ENCODE peak calls at places on chromosomes 12 and 14, in six cellular contexts. W is GM13977, J is foreskin fibroblast, G is natural killer cell, N is esophagus squamous epithelium, U is BJ. D is an unnamed sample.

GRCh38 chr12:4111010-4111409 is 162.6 kb upstream of the CCND2 start:
- DNase-seq in W (no peak), J (no peak), G (no peak), N (no peak), U (no peak), D (no peak)

GRCh38 chr12:67019070-67019469 is 250.1 kb upstream of the CAND1 start:
- DNase-seq in W (no peak), J (no peak), G (no peak), N (no peak), U (no peak), D (no peak)

GRCh38 chr14:100285021-100285912 is 21.0 kb downstream of the SLC25A29 start:
- DNase-seq in W (peak), J (peak), G (peak), N (no peak), U (no peak), D (peak)

GRCh38 chr12:132617822-132618682 is 524 bp upstream of the P2RX2 start:
- DNase-seq in W (no peak), J (peak), G (no peak), N (no peak), U (no peak), D (no peak)

GRCh38 chr12:90153827-90154226 is 445.2 kb upstream of the ATP2B1 start:
- DNase-seq in W (no peak), J (no peak), G (no peak), N (no peak), U (no peak), D (no peak)

GRCh38 chr14:67137744-67138371 is 51.4 kb upstream of the GARIN2 start:
- DNase-seq in W (peak), J (peak), G (no peak), N (no peak), U (no peak), D (peak)

GRCh38 chr14:59428581-59429012 is 36.6 kb downstream of the GPR135 start:
- DNase-seq in W (no peak), J (peak), G (no peak), N (no peak), U (no peak), D (no peak)

GRCh38 chr12:67804168-67804567 is 155.6 kb downstream of the DYRK2 start:
- DNase-seq in W (no peak), J (no peak), G (no peak), N (no peak), U (no peak), D (no peak)

GRCh38 chr14:22558221-22558913 is 30.7 kb downstream of the DAD1 start:
- DNase-seq in W (no peak), J (no peak), G (peak), N (no peak), U (no peak), D (no peak)

GRCh38 chr12:116719661-116720060 is 18.2 kb downstream of the SPRING1 start:
- DNase-seq in W (no peak), J (no peak), G (no peak), N (no peak), U (no peak), D (no peak)
- TF ChIP-seq CTCF in W (no peak), J (no peak), G (no peak), N (no peak), U (no peak), D (no peak)

GRCh38 chr12:96500686-96501085 is 11.3 kb downstream of the CFAP54 start:
- DNase-seq in W (no peak), J (peak), G (no peak), N (no peak), U (no peak), D (no peak)
- TF ChIP-seq CTCF in W (peak), J (peak), G (no peak), N (peak), U (peak), D (no peak)

GRCh38 chr14:24297190-24297964 is 2.2 kb downstream of the DHRS1 start:
- DNase-seq in W (no peak), J (peak), G (no peak), N (no peak), U (no peak), D (no peak)
- TF ChIP-seq CTCF in W (peak), J (peak), G (peak), N (peak), U (peak), D (no peak)

GRCh38 chr14:104967414-104968152 is 10.6 kb downstream of the AHNAK2 start:
- DNase-seq in W (no peak), J (peak), G (no peak), N (no peak), U (no peak), D (no peak)

GRCh38 chr14:104970231-104971068 is 7.7 kb downstream of the AHNAK2 start:
- DNase-seq in W (no peak), J (peak), G (no peak), N (peak), U (peak), D (no peak)

GRCh38 chr14:104969741-104970230 is 8.4 kb downstream of the AHNAK2 start:
- DNase-seq in W (no peak), J (no peak), G (no peak), N (no peak), U (no peak), D (no peak)

GRCh38 chr14:104968153-104968527 is 10.0 kb downstream of the AHNAK2 start:
- DNase-seq in W (no peak), J (peak), G (no peak), N (no peak), U (no peak), D (no peak)

DNA sequence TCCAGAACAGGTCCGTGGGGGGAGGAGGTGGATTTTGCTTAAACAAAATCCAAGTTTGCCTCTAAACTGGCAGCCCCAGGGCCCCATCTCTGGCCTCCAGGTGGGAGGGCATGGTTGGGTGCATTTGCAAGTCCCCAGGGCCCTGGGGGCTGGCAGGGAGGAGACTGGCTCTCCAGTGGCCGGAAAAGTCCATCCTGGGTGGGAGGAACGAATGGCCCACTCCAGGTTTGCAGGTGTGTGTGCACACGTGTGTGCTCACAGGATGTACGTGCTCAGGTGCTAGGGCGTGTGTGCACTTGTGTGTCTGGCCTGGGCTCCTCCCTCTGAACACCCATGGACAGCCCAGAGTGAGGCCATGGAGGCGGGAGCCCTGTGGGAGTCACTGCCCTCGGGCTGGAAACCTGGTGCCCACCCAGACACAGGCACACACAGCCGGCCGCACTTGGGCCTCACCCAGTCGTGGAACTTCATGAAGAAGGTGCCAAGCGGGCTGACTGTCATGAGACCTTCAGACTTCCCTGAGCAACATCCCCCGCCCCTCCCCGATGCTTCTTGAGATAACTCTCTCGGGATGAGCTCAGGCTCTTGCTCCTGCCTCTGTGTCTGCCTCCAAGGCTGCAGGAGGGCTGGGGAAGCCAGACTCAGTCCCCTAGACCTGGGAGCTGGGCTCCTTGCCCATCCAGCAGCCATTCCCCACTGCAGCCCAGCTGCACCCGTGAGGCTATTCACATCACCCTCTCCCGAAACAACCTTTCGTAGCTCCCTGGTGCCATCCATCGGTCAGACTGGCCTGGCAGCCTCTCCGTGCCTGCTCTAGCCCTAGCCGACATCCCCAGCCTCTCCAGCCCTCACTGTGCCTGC is 9.4 kb downstream of the AHNAK2 start:
- DNase-seq in W (no peak), J (peak), G (no peak), N (no peak), U (no peak), D (no peak)
- TF ChIP-seq CTCF in W (no peak), J (no peak), G (no peak), N (peak), U (no peak), D (no peak)

DNA sequence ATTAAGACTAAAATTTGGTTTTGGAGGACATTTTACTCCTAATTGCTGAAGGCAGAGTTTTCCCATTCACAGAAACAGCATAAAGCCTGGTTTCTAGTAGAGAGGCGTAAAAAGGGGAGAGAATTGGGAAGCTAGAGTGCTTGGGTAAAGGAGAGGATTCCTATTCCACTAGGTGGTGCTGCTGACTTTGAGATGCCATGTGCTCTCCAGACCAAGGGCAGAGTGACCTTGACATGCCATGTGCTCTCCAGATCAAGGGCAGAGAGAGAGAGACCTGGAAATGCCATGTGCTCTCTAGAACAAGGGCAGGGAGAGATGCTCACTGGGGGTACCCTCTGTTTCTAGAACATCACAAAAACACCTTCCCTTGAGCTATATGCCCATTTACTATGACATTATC is 176.2 kb upstream of the PDZRN4 start:
- DNase-seq in W (no peak), J (no peak), G (no peak), N (no peak), U (no peak), D (no peak)
- TF ChIP-seq CTCF in W (no peak), J (no peak), G (no peak), N (peak), U (no peak), D (no peak)

DNA sequence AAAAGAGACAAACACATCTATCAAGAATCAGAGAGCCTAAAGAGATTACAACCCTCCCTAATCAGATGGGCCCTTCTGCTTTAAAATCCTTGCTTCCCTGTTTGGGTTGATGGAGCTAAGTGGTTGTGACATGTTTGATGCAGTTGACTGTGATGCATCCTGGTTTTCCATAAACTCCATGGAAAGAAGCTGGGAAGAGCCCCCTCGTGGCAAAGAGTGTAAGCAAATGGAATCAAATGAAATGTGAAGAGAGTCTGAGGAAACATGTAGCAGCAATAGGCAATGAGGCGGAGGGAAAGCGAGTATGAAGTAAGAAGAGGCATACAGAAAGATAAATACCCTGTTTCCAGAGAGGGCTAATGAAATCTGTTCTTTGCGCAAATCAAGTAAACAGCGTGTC is 70.4 kb upstream of the SLCO1C1 start:
- DNase-seq in W (no peak), J (peak), G (no peak), N (no peak), U (no peak), D (no peak)
- TF ChIP-seq CTCF in W (no peak), J (peak), G (no peak), N (no peak), U (peak), D (no peak)

DNA sequence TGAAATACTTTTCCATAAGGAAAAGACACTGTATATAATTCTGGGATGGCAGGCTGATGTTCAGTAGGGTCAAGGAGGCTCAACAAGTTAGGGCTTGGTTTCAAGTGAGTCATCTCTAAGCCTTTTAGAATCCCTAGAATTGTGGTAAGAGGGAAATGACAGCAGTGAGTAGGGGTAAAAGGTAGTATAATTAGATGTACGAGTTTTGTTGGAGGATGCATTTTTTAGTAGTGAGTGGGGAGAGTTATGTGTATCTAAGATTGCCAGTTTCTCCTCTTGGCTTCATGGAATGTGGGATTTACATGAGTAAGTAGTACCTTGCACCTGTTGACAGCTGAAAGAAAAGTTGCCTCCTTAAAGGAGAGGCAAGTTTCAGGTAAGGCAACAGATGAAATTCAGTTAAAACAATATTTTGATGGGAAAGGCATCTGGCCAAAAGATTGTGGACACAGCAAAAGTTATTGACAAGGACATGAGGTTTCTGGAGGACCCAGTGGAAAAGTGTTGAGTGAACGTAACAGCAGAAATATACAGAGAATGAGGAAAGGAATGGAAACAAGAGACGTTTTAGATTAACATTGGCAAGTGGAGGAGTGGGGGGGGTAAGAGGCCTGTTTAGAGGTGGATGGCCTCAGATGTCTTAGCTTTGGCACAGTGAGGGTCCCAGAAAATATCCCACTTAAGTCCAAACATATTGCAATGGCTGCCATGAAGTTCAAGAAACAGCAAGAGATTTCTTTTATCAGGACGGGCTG is 21.8 kb downstream of the LMO3 start:
- DNase-seq in W (no peak), J (peak), G (no peak), N (no peak), U (no peak), D (no peak)
- TF ChIP-seq CTCF in W (no peak), J (no peak), G (no peak), N (no peak), U (no peak), D (no peak)

GRCh38 chr14:81169267-81169666 is 51.5 kb downstream of the GTF2A1 start:
- DNase-seq in W (no peak), J (no peak), G (no peak), N (no peak), U (no peak), D (no peak)

GRCh38 chr14:81170104-81170828 is 50.5 kb downstream of the GTF2A1 start:
- DNase-seq in W (peak), J (peak), G (peak), N (peak), U (peak), D (peak)

GRCh38 chr14:81172353-81172752 is 48.4 kb downstream of the GTF2A1 start:
- DNase-seq in W (no peak), J (peak), G (no peak), N (no peak), U (no peak), D (no peak)

GRCh38 chr14:81169711-81170103 is 51.1 kb downstream of the GTF2A1 start:
- DNase-seq in W (no peak), J (peak), G (no peak), N (no peak), U (no peak), D (no peak)

DNA sequence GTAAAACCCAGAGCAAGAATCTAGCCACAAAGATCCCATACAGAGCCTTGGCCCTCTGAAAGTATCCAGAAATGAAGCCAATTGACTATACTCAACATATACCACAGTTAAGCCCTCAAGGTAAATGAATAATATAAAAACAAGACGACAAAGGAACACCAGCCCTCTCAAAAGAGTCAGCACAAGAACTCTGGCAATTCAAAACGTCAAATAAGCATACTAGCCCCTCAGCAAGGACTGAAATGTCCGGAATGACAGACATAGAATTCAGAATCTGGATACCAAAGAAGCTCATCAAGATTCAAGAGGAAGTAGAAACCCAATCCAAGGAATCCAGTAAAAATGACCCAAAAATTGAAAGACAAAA is 49.9 kb downstream of the GTF2A1 start:
- DNase-seq in W (no peak), J (no peak), G (no peak), N (no peak), U (no peak), D (no peak)
- TF ChIP-seq CTCF in W (no peak), J (no peak), G (peak), N (no peak), U (no peak), D (no peak)

D was measured in GM20000.